ENCODE peak calls at places on chromosome 7, in seven cellular contexts. J, A, R, B, X, T and V are unnamed samples.

GRCh38 chr7:146652176-146652575 is 535.6 kb downstream of the CNTNAP2 start:
- DNase-seq in X (no peak), B (no peak), J (no peak), R (no peak), T (no peak), A (no peak), V (no peak)

GRCh38 chr7:112495820-112496462 is 15.2 kb downstream of the LSMEM1 start:
- DNase-seq in X (peak; percentile 76), B (no peak), A (peak; percentile 81), J (no peak), T (no peak), R (peak; percentile 81), V (peak; percentile 32)

GRCh38 chr7:149415391-149416068 is 45.3 kb downstream of the ZNF777 start:
- DNase-seq in R (peak; percentile 41), B (no peak), J (no peak), T (no peak), A (no peak), X (peak; percentile 13), V (no peak)

GRCh38 chr7:21140622-21141021 is 287.3 kb upstream of the SP4 start:
- DNase-seq in A (no peak), J (no peak), B (no peak), X (no peak), T (no peak), R (no peak), V (no peak)

GRCh38 chr7:116782177-116782711 is 80.1 kb upstream of the CAPZA2 start:
- DNase-seq in T (no peak), X (peak; percentile 93), R (peak; percentile 73), B (no peak), J (no peak), A (peak; percentile 64), V (no peak)

GRCh38 chr7:93516834-93517233 is 57.7 kb downstream of the CALCR start:
- DNase-seq in B (no peak), X (no peak), T (no peak), J (no peak), R (no peak), A (no peak), V (no peak)

GRCh38 chr7:2687881-2688318 is at the start of gene AMZ1:
- DNase-seq in R (no peak), J (no peak), T (no peak), X (no peak), B (no peak), A (peak; percentile 75), V (no peak)

GRCh38 chr7:25841575-25841974 is 310.4 kb upstream of the NFE2L3 start:
- DNase-seq in A (no peak), X (no peak), T (no peak), B (no peak), J (no peak), R (no peak), V (no peak)

GRCh38 chr7:29884399-29885272 is 78.3 kb downstream of the WIPF3 start:
- DNase-seq in B (no peak), T (no peak), A (peak; percentile 90), R (no peak), J (no peak), X (no peak), V (no peak)

GRCh38 chr7:87513735-87514319 is 38.3 kb upstream of the ABCB4 start:
- DNase-seq in J (no peak), B (no peak), X (no peak), R (no peak), A (no peak), T (no peak), V (no peak)

GRCh38 chr7:89334785-89335184 is 539.2 kb upstream of the TEX47 start:
- DNase-seq in T (no peak), J (no peak), A (no peak), B (no peak), R (no peak), X (no peak), V (no peak)

GRCh38 chr7:20351901-20352300 is 21.2 kb downstream of the ITGB8 start:
- DNase-seq in A (no peak), R (peak; percentile 66), X (peak; percentile 72), B (no peak), T (no peak), J (no peak), V (no peak)

GRCh38 chr7:141073173-141073640 is 657 bp upstream of the TMEM178B start:
- DNase-seq in A (peak; percentile 89), X (peak; percentile 34), B (no peak), T (no peak), R (peak; percentile 29), J (no peak), V (no peak)

GRCh38 chr7:35315517-35315916 is 61.6 kb upstream of the TBX20 start:
- DNase-seq in T (no peak), B (no peak), A (no peak), J (no peak), X (no peak), R (no peak), V (no peak)

GRCh38 chr7:50648076-50648475 is 82.9 kb upstream of the DDC start:
- DNase-seq in B (no peak), A (no peak), T (peak; percentile 26), X (no peak), R (no peak), J (no peak), V (no peak)

GRCh38 chr7:11951909-11952308 is 119.9 kb upstream of the THSD7A start:
- DNase-seq in A (no peak), R (no peak), B (no peak), X (no peak), J (no peak), T (no peak), V (no peak)

GRCh38 chr7:73844848-73845460 is 2.6 kb upstream of the METTL27 start:
- DNase-seq in A (no peak), R (peak; percentile 31), T (no peak), X (peak; percentile 71), J (no peak), B (no peak), V (no peak)

GRCh38 chr7:11427686-11428273 is 404.2 kb downstream of the THSD7A start:
- DNase-seq in T (no peak), X (peak; percentile 63), R (peak; percentile 86), A (no peak), J (peak; percentile 41), B (no peak), V (peak; percentile 33)

GRCh38 chr7:11376549-11376948 is 402.9 kb downstream of the PHF14 start:
- DNase-seq in B (no peak), X (no peak), J (no peak), T (no peak), R (no peak), A (no peak), V (no peak)

GRCh38 chr7:84181628-84182027 is 13.0 kb downstream of the SEMA3A start:
- DNase-seq in J (no peak), B (no peak), X (peak; percentile 33), R (no peak), A (no peak), T (no peak), V (no peak)

GRCh38 chr7:124171068-124171467 is 138.2 kb upstream of the TMEM229A start:
- DNase-seq in J (no peak), B (no peak), X (peak; percentile 25), R (peak; percentile 85), T (no peak), A (peak; percentile 60), V (no peak)
- TF ChIP-seq CTCF in J (peak; percentile 33), B (no peak), X (peak; percentile 45), R (peak; percentile 81), T (peak; percentile 48), A (peak; percentile 70), V (peak; percentile 65)

GRCh38 chr7:31873816-31874597 is 187.0 kb downstream of the PPP1R17 start:
- DNase-seq in A (no peak), T (no peak), B (no peak), R (no peak), X (no peak), J (no peak), V (no peak)

GRCh38 chr7:31875424-31875823 is 188.4 kb downstream of the PPP1R17 start:
- DNase-seq in J (no peak), B (no peak), A (no peak), R (no peak), T (no peak), X (peak; percentile 26), V (no peak)

GRCh38 chr7:31874631-31875374 is 187.8 kb downstream of the PPP1R17 start:
- DNase-seq in A (no peak), J (no peak), R (no peak), B (no peak), X (no peak), T (no peak), V (no peak)

GRCh38 chr7:31882187-31882586 is 188.0 kb downstream of the PDE1C start:
- DNase-seq in R (no peak), X (peak; percentile 25), T (peak; percentile 70), J (no peak), B (no peak), A (peak; percentile 57), V (no peak)

DNA sequence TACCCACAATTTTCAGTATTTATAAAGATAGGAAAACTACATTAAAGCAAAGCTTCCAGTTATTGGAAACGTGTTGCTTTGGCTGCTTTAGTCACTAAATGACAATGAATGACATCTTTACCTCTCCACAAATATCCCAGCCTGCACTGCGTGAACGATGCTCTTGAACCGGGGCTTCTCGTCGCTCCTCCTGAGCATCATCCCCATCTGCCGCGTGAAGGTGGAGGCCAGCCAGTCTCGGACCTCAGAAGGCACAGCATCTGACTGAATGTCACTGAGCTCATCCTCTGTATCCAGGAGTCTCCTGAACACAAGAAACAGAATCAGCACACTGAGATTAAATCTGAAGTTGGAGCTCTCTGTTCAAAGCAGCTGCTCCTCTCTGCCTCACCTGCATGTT is 191.3 kb downstream of the PDE1C start:
- DNase-seq in J (no peak), T (no peak), A (no peak), R (no peak), B (no peak), X (no peak), V (no peak)
- H3K4me3 ChIP-seq in J (no peak overlapping the region), T (no peak overlapping the region), A (no peak overlapping the region), R (no peak overlapping the region), B (no peak overlapping the region), X (no peak overlapping the region), V (no peak overlapping the region)

GRCh38 chr7:49635800-49636199 is 137.6 kb upstream of the VWC2 start:
- DNase-seq in R (no peak), B (no peak), J (no peak), X (no peak), A (no peak), T (no peak), V (no peak)
- TF ChIP-seq CTCF in R (no peak), B (no peak), J (no peak), X (no peak), A (peak; percentile 58), T (peak; percentile 10), V (peak; percentile 36)

DNA sequence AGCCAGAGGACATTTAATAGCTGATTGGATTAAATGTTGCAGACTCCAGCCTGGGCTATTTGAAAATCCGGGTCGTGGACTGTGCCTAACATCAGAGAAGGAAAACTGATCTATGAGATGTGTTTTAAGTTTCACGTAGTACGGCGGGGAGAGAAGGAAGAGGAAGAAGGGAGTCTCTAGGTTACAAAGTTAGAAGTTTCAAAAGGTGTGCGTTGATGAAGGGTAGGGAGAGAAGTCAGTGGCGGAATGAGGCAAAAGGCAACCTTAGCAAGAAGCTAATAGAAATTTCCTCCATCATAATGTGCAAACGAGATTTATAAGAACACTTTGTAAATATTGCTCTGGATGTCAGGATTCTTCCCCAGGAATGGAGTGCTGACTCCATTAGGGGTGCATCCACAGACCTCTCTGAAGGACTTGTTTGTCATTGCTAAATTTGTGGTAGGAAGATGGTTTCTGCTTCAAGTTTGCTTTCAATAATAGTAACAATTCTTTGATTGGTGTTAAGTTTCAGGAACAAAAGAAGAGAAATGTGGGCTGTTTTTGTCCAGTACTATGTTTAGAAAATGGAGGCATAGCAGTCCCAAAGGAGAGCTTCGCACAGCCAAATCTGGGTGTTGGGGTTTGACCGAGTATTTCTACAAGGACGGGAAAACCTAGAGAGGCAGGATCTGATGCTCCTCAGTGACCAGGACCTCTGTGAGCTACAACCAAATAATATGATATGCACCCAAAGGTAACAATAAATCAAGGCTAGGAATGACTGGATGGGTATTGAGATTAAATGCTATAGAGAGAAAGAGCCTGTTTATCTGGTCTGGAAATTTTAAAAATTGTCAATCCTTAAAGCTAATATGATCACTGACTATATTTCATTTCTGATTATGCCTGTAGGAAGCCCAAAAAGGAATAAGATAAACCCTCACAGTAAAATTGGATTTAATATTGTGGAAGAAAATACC is 8.2 kb downstream of the TWIST1 start:
- DNase-seq in R (no peak), B (no peak), J (no peak), T (no peak), A (no peak), X (no peak), V (no peak)
- H3K4me3 ChIP-seq in R (no peak overlapping the region), B (peak overlapping the region; percentile 74), J (no peak overlapping the region), T (no peak overlapping the region), A (no peak overlapping the region), X (peak overlapping the region; percentile 99), V (no peak overlapping the region)